ENCODE peak calls at places on chromosome 5, in eight cellular contexts. K, O, R, C, L, X, Y and D are unnamed samples.

GRCh38 chr5:158421329-158421728 is 562.4 kb upstream of the CLINT1 start:
- DNase-seq in K (no peak), O (no peak), R (no peak), C (no peak), L (no peak), X (no peak), Y (no peak), D (no peak)

GRCh38 chr5:19690978-19691377 is 297.0 kb downstream of the CDH18 start:
- DNase-seq in K (no peak), O (no peak), R (no peak), C (no peak), L (no peak), X (no peak), Y (no peak), D (peak)

GRCh38 chr5:116830079-116830478 is 255.5 kb upstream of the SEMA6A start:
- DNase-seq in K (no peak), O (no peak), R (no peak), C (no peak), L (no peak), X (no peak), Y (no peak), D (no peak)

GRCh38 chr5:159655757-159656409 is 260.4 kb upstream of the ADRA1B start:
- DNase-seq in K (no peak), O (no peak), R (no peak), C (no peak), L (no peak), X (no peak), Y (no peak), D (no peak)

GRCh38 chr5:170225326-170226137 is 7.3 kb upstream of the C5orf58 start:
- DNase-seq in K (peak), O (peak), R (peak), C (peak), L (peak), X (peak), Y (peak), D (peak)

GRCh38 chr5:113678202-113678601 is 164.7 kb downstream of the YTHDC2 start:
- DNase-seq in K (no peak), O (no peak), R (no peak), C (no peak), L (no peak), X (no peak), Y (no peak), D (no peak)

GRCh38 chr5:94057655-94058054 is 316.3 kb upstream of the POU5F2 start:
- DNase-seq in K (no peak), O (peak), R (no peak), C (no peak), L (no peak), X (no peak), Y (no peak), D (peak)

GRCh38 chr5:56587381-56588124 is 227.8 kb upstream of the MAP3K1 start:
- DNase-seq in K (no peak), O (no peak), R (no peak), C (no peak), L (no peak), X (no peak), Y (peak), D (no peak)

GRCh38 chr5:151451626-151452520 is 4.5 kb downstream of the SLC36A1 start:
- DNase-seq in K (no peak), O (no peak), R (peak), C (no peak), L (peak), X (no peak), Y (no peak), D (no peak)

GRCh38 chr5:83540105-83540504 is 68.6 kb downstream of the VCAN start:
- DNase-seq in K (no peak), O (no peak), R (no peak), C (no peak), L (no peak), X (no peak), Y (no peak), D (no peak)